ENCODE peak calls at places on chromosome 3, in four cellular contexts. N is colonic mucosa, Y is bronchial epithelial cell, Z is thoracic aorta. P is an unnamed sample.

GRCh38 chr3:81886081-81886480 is 124.6 kb upstream of the GBE1 start:
- DNase-seq in Y (peak), N (no peak), Z (no peak), P (no peak)

GRCh38 chr3:184805351-184806038 is 6.5 kb upstream of the VPS8 start:
- DNase-seq in Z (no peak), N (no peak), Y (no peak), P (no peak)

GRCh38 chr3:53806182-53807116 is 39.8 kb downstream of the CHDH start:
- DNase-seq in Y (peak), Z (no peak), N (peak), P (no peak)

GRCh38 chr3:193833592-193833991 is 240.6 kb downstream of the OPA1 start:
- DNase-seq in Y (no peak), N (no peak), Z (no peak), P (no peak)

GRCh38 chr3:192005989-192006388 is 545.0 kb downstream of the PYDC2 start:
- DNase-seq in Y (no peak), Z (no peak), N (no peak), P (no peak)

GRCh38 chr3:126523745-126524428 is at the start of gene CHST13:
- DNase-seq in Y (peak), N (peak), Z (no peak), P (peak)

GRCh38 chr3:151795276-151795675 is 18.6 kb upstream of the AADAC start:
- DNase-seq in N (no peak), Y (peak), Z (no peak), P (no peak)

GRCh38 chr3:98679986-98680385 is 83.2 kb upstream of the ST3GAL6 start:
- DNase-seq in Y (no peak), Z (no peak), N (no peak), P (no peak)

GRCh38 chr3:46966811-46967210 is 9.7 kb downstream of the CCDC12 start:
- DNase-seq in N (no peak), Y (no peak), Z (no peak), P (no peak)

GRCh38 chr3:13712682-13713180 is 163.8 kb downstream of the FBLN2 start:
- DNase-seq in Y (no peak), Z (no peak), N (peak), P (no peak)

GRCh38 chr3:27072943-27073725 is 296.0 kb downstream of the NEK10 start:
- DNase-seq in N (no peak), Y (no peak), Z (no peak), P (no peak)

GRCh38 chr3:50203113-50203852 is 1.8 kb upstream of the SLC38A3 start:
- DNase-seq in Y (no peak), Z (no peak), N (no peak), P (no peak)

GRCh38 chr3:58180940-58181587 is 29.7 kb downstream of the DNASE1L3 start:
- DNase-seq in Z (no peak), Y (peak), N (no peak), P (no peak)

GRCh38 chr3:127819656-127820055 is 2.7 kb downstream of the MGLL start:
- DNase-seq in N (no peak), Z (no peak), Y (no peak), P (no peak)

GRCh38 chr3:134197681-134198261 is 52.9 kb downstream of the RYK start:
- DNase-seq in N (no peak), Z (no peak), Y (peak), P (peak)

GRCh38 chr3:122800838-122801237 is 6.0 kb downstream of the SLC49A4 start:
- DNase-seq in Y (peak), N (no peak), Z (no peak), P (no peak)

GRCh38 chr3:146313411-146314111 is 62.7 kb upstream of the PLSCR4 start:
- DNase-seq in Y (peak), Z (no peak), N (no peak), P (no peak)

GRCh38 chr3:169034401-169034800 is 629.1 kb downstream of the MECOM start:
- DNase-seq in Z (no peak), Y (peak), N (no peak), P (no peak)

GRCh38 chr3:172355836-172356235 is 92.4 kb downstream of the GHSR start:
- DNase-seq in Y (peak), Z (no peak), N (peak), P (no peak)

GRCh38 chr3:57983734-57984518 is 24.3 kb upstream of the FLNB start:
- DNase-seq in Y (peak), N (peak), Z (peak), P (no peak)

GRCh38 chr3:110069641-110070538 is 732.5 kb upstream of the DPPA4 start:
- DNase-seq in Y (peak), N (no peak), Z (no peak), P (no peak)

GRCh38 chr3:133457465-133458067 is 57.7 kb downstream of the BFSP2 start:
- DNase-seq in Y (peak), N (no peak), Z (no peak), P (no peak)

GRCh38 chr3:194148383-194148782 is 12.4 kb downstream of the HES1 start:
- DNase-seq in Z (no peak), Y (no peak), N (no peak), P (no peak)

GRCh38 chr3:132629928-132630327 is 29.7 kb downstream of the ACAD11 start:
- DNase-seq in Y (peak), N (no peak), Z (no peak), P (no peak)

GRCh38 chr3:124984754-124985153 is 50.2 kb upstream of the MUC13 start:
- DNase-seq in Z (no peak), Y (no peak), N (no peak), P (no peak)

GRCh38 chr3:144770813-144771400 is 799.3 kb downstream of the DIPK2A start:
- DNase-seq in Y (peak), N (no peak), Z (no peak), P (no peak)

GRCh38 chr3:144687862-144688261 is 716.2 kb downstream of the DIPK2A start:
- DNase-seq in N (no peak), Y (no peak), Z (no peak), P (no peak)

GRCh38 chr3:45599984-45600650 is 5.6 kb downstream of the LIMD1 start:
- DNase-seq in N (peak), Z (no peak), Y (no peak), P (no peak)

GRCh38 chr3:155744091-155744625 is 713 bp downstream of the PLCH1 start:
- DNase-seq in Z (no peak), N (peak), Y (no peak), P (peak)

GRCh38 chr3:115161866-115162265 is 14.8 kb upstream of the ZBTB20 start:
- DNase-seq in N (no peak), Y (peak), Z (no peak), P (no peak)

GRCh38 chr3:73558399-73559075 is 66.2 kb downstream of the PDZRN3 start:
- DNase-seq in Y (peak), N (no peak), Z (no peak), P (no peak)

GRCh38 chr3:53083496-53083895 is 37.6 kb upstream of the SFMBT1 start:
- DNase-seq in Z (no peak), Y (peak), N (no peak), P (no peak)

GRCh38 chr3:9102240-9102841 is 139.1 kb upstream of the RAD18 start:
- DNase-seq in Z (no peak), Y (no peak), N (no peak), P (no peak)

GRCh38 chr3:129556890-129557736 is 14.1 kb downstream of the H1-8 start:
- DNase-seq in Y (no peak), N (no peak), Z (no peak), P (no peak)

GRCh38 chr3:12750658-12751071 is 8.4 kb downstream of the TMEM40 start:
- DNase-seq in N (no peak), Y (peak), Z (no peak), P (no peak)

GRCh38 chr3:117955196-117955595 is 1079.5 kb downstream of the IGSF11 start:
- DNase-seq in N (no peak), Y (no peak), Z (no peak), P (no peak)

GRCh38 chr3:63142681-63143080 is 135.4 kb upstream of the SYNPR start:
- DNase-seq in Z (no peak), Y (no peak), N (no peak), P (no peak)

GRCh38 chr3:188510366-188510765 is 356.4 kb downstream of the LPP start:
- DNase-seq in Y (peak), Z (no peak), N (no peak), P (no peak)

GRCh38 chr3:37668831-37669610 is 192.7 kb upstream of the CTDSPL start:
- DNase-seq in Z (no peak), Y (no peak), N (peak), P (no peak)

GRCh38 chr3:101676765-101677435 is at the start of gene ZBTB11:
- DNase-seq in Y (peak), Z (peak), N (peak), P (peak)
- TF ChIP-seq CTCF in Y (peak), Z (peak), N (peak), P (peak)

DNA sequence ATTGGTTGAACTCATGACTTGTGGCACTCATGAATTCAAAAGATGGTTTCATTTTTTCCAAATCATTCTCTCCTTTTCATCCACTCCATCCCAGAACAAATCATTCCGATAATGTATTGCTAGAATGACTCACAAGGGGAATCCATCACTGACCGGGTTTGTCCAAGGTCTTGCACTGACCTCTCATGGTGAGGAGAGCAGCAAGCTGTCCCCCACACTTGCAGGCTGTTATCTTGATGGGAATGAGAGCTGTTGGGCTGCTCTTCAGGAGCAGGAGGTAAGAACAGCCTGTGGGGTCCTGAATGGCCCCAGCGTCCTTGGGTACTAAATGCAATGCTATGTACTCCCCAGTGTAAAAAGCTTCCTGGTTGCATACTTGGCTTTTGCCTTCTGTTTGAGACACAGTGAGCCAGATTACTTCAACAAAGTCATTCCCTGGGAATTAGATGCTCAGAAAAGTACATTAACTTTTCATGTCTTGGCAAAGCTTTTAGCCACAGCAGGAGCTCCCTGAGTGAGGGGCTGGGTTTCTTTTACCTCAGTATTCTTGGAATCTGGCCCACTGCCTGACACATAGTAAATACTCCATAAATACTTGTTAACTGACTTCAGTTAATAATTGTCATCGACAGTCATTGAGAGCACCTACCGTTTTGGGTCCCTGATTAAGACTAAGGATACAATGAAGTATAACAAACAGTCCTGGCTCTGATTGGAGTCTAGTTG is 24.1 kb downstream of the CCNL1 start:
- DNase-seq in Z (no peak), N (no peak), Y (peak), P (no peak)
- TF ChIP-seq CTCF in Z (no peak), N (no peak), Y (no peak), P (no peak)

GRCh38 chr3:170038434-170039110 is 777 bp downstream of the GPR160 start:
- DNase-seq in Z (no peak), N (peak), Y (no peak), P (peak)
- TF ChIP-seq CTCF in Z (no peak), N (peak), Y (peak), P (no peak)

GRCh38 chr3:54999801-55000200 is 71.9 kb upstream of the LRTM1 start:
- DNase-seq in N (no peak), Y (no peak), Z (no peak), P (no peak)

GRCh38 chr3:54989023-54989380 is 61.1 kb upstream of the LRTM1 start:
- DNase-seq in Z (no peak), Y (no peak), N (no peak), P (no peak)

GRCh38 chr3:54988302-54989022 is 60.6 kb upstream of the LRTM1 start:
- DNase-seq in Y (peak), Z (no peak), N (peak), P (no peak)

GRCh38 chr3:54999159-54999558 is 71.3 kb upstream of the LRTM1 start:
- DNase-seq in N (no peak), Z (no peak), Y (peak), P (peak)

DNA sequence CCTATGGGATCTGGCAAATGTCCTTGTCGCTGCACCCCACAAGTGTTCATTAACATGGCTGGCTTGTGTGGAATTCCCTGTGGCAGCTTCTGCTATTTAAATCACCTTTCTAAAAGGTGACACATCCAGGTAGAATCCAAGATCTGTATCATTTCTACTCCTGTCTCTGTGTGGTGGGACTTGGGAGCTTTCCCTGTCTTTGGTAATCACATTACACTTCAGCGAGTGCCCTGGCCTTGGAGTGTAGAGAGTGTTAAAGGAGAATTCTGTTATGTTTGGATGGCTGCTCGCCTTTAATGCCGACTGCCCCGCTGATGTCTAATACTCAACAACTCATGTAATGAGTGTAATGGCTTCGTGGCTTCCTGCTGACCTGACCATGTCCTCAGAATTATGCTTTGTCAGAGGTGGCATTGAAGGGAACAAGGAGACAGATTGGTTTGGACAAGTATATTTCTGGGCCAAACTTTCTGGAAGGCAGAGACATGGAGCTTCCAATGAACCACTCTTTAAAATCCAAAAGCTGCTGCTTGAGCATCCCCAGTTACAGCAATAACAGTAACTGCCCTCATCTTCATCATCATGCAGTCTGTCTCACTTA is 66.3 kb upstream of the LRTM1 start:
- DNase-seq in Z (no peak), Y (no peak), N (no peak), P (no peak)
- TF ChIP-seq CTCF in Z (no peak), Y (no peak), N (no peak), P (no peak)

GRCh38 chr3:40243056-40243455 is 66.5 kb upstream of the EIF1B start:
- DNase-seq in N (no peak), Z (no peak), Y (peak), P (no peak)

GRCh38 chr3:40242638-40243037 is 66.9 kb upstream of the EIF1B start:
- DNase-seq in N (no peak), Y (no peak), Z (no peak), P (no peak)

GRCh38 chr3:40240921-40241320 is 68.6 kb upstream of the EIF1B start:
- DNase-seq in N (no peak), Y (no peak), Z (no peak), P (no peak)

GRCh38 chr3:40237159-40237558 is 72.3 kb upstream of the EIF1B start:
- DNase-seq in N (no peak), Y (no peak), Z (no peak), P (no peak)

DNA sequence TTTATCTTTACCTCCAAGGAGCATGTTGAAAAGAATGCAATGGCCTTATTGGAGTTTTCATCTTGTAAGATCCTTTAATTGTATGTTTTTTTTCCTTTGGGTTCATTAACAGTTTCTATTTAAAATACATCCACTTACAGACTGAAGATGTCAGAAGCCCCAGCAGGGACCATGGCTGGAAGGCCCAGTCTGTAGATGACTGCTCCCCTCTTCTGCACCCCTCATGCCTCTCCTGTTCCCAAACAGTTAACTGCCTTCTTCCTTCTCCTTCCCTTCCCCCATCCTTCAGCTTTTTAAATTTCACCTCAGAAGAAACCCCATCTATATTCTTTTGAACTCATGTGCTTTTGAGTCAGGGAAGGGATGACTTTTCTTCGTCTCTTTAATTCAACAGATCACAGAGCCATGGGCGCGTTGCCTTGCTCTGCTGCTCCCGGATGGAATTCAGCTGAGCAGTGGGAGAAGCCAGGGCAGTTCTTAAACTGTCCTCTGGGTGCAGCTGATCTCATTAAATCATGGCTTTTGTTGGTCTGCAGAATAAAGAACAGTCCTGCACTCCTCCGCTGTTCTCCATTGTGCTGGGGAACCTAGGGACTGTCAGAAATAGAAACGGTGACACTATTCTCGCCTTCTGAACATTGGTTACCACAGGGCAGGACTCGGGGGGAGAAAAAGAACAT is 71.5 kb upstream of the EIF1B start:
- DNase-seq in Y (no peak), Z (no peak), N (no peak), P (peak)
- TF ChIP-seq CTCF in Y (no peak), Z (no peak), N (no peak), P (peak)

DNA sequence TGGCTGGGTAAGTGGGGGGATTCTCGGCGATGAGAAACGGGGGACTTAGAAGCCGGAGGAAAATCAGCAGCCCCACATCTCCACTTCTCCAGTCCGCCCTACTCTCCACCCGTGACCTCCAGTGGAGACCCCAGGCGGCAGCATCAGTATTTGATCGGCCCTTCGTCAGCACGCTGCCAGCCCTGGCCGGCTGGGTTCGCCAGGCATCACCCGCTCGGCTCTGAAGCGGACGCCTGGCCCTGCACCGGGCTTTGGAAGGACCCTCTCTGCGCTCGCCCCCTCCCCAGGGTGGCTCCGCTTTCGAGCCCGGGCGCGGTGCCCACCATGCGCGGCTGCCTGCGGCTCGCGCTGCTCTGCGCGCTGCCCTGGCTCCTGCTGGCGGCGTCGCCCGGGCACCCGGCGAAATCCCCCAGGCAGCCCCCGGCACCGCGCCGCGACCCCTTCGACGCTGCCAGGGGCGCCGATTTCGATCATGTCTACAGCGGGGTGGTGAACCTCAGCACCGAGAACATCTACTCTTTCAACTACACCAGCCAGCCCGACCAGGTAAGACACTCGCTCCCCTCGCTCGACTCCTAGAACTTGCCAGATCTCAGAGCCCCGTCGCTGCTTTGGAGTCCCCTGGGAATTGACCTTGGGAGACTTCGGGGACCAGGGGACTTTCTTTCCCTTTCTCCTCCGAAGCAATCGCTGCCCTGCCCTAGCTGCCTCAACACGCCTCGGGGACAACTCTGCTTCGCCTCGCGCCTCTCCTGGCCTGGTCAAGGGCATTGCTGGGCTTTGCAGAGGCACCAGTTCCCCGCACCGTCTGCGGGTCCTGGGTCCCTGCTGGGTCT is 561 bp downstream of the SIDT1 start:
- DNase-seq in N (peak), Z (no peak), Y (no peak), P (peak)
- TF ChIP-seq CTCF in N (no peak), Z (no peak), Y (peak), P (no peak)

P was measured in endothelial cell.